ENCODE peak calls at places on chromosomes 5 and 9, in nine cellular contexts. A, E, G, Z, F, O, U, R and S are unnamed samples.

GRCh38 chr9:136996361-136997281 is at the start of gene CLIC3:
- DNase-seq in A (no peak), E (peak), G (no peak), Z (no peak), F (no peak), O (no peak), U (no peak), R (no peak), S (peak)

GRCh38 chr9:108382267-108382666 is 473.5 kb downstream of the ACTL7B start:
- DNase-seq in A (no peak), E (no peak), G (peak), Z (no peak), F (peak), O (no peak), U (no peak), R (no peak), S (no peak)

GRCh38 chr9:127833555-127833954 is 20.9 kb downstream of the ENG start:
- DNase-seq in A (no peak), E (no peak), G (no peak), Z (no peak), F (no peak), O (no peak), U (no peak), R (no peak), S (no peak)

GRCh38 chr5:181151146-181151545 is 3.8 kb downstream of the OR2V2 start:
- DNase-seq in A (no peak), E (no peak), G (no peak), Z (no peak), F (no peak), O (no peak), U (no peak), R (no peak), S (peak)

GRCh38 chr9:126147620-126148522 is 178.8 kb upstream of the MVB12B start:
- DNase-seq in A (no peak), E (peak), G (no peak), Z (peak), F (no peak), O (no peak), U (no peak), R (no peak), S (no peak)

GRCh38 chr9:69412741-69413150 is 87.7 kb downstream of the ENTREP1 start:
- DNase-seq in A (peak), E (peak), G (peak), Z (no peak), F (no peak), O (peak), U (peak), R (no peak), S (peak)

GRCh38 chr9:104027295-104027694 is 66.8 kb upstream of the SMC2 start:
- DNase-seq in A (no peak), E (no peak), G (peak), Z (no peak), F (no peak), O (no peak), U (no peak), R (no peak), S (no peak)

GRCh38 chr9:127741831-127742434 is 6.8 kb upstream of the TOR2A start:
- DNase-seq in A (no peak), E (peak), G (no peak), Z (no peak), F (no peak), O (peak), U (peak), R (no peak), S (peak)